ENCODE peak calls at places on chromosomes 7 and 10, in ten cellular contexts. One of them, this sample, is unnamed.

GRCh38 chr10:23070819-23071218 is 24.6 kb upstream of the MSRB2 start:
- DNase-seq in HepG2: no peak
- DNase-seq in right lobe of liver: no peak
- DNase-seq in endodermal cell: no peak
- DNase-seq in mammary epithelial cell: no peak
- DNase-seq in AG04450: no peak
- DNase-seq in tibial artery: no peak
- DNase-seq in left ventricle myocardium inferior: no peak
- DNase-seq in heart left ventricle: no peak
- DNase-seq in thoracic aorta: no peak
- DNase-seq in this sample: no peak

GRCh38 chr10:120854388-120854787 is 3.2 kb downstream of the WDR11 start:
- DNase-seq in left ventricle myocardium inferior: no peak
- DNase-seq in thoracic aorta: no peak
- DNase-seq in heart left ventricle: no peak
- DNase-seq in AG04450: no peak
- DNase-seq in mammary epithelial cell: no peak
- DNase-seq in right lobe of liver: no peak
- DNase-seq in endodermal cell: no peak
- DNase-seq in tibial artery: no peak
- DNase-seq in HepG2: no peak
- DNase-seq in this sample: no peak

GRCh38 chr7:22332481-22332880 is 24.5 kb downstream of the RAPGEF5 start:
- DNase-seq in endodermal cell: no peak
- DNase-seq in AG04450: no peak
- DNase-seq in right lobe of liver: no peak
- DNase-seq in heart left ventricle: no peak
- DNase-seq in thoracic aorta: no peak
- DNase-seq in mammary epithelial cell: no peak
- DNase-seq in tibial artery: no peak
- DNase-seq in left ventricle myocardium inferior: no peak
- DNase-seq in HepG2: no peak
- DNase-seq in this sample: no peak

GRCh38 chr7:87876759-87877234 is 504 bp downstream of the DBF4 start:
- DNase-seq in AG04450: peak; percentile 6
- DNase-seq in HepG2: peak; percentile 41
- DNase-seq in left ventricle myocardium inferior: peak; percentile 43
- DNase-seq in tibial artery: peak; percentile 57
- DNase-seq in mammary epithelial cell: peak; percentile 64
- DNase-seq in thoracic aorta: no peak
- DNase-seq in heart left ventricle: peak; percentile 46
- DNase-seq in right lobe of liver: peak; percentile 82
- DNase-seq in endodermal cell: peak; percentile 85
- DNase-seq in this sample: peak; percentile 70

GRCh38 chr7:50265968-50266694 is 38.4 kb upstream of the IKZF1 start:
- DNase-seq in endodermal cell: no peak
- DNase-seq in tibial artery: no peak
- DNase-seq in mammary epithelial cell: no peak
- DNase-seq in right lobe of liver: no peak
- DNase-seq in AG04450: no peak
- DNase-seq in HepG2: no peak
- DNase-seq in thoracic aorta: no peak
- DNase-seq in left ventricle myocardium inferior: no peak
- DNase-seq in heart left ventricle: no peak
- DNase-seq in this sample: no peak

GRCh38 chr10:73744690-73744994 is 470 bp downstream of the SEC24C start:
- DNase-seq in endodermal cell: no peak
- DNase-seq in thoracic aorta: peak; percentile 19
- DNase-seq in right lobe of liver: no peak
- DNase-seq in tibial artery: peak; percentile 63
- DNase-seq in mammary epithelial cell: peak; percentile 59
- DNase-seq in left ventricle myocardium inferior: no peak
- DNase-seq in heart left ventricle: no peak
- DNase-seq in AG04450: no peak
- DNase-seq in HepG2: peak; percentile 53
- DNase-seq in this sample: peak; percentile 70

GRCh38 chr7:128974241-128974934 is 36.7 kb downstream of the IRF5 start:
- DNase-seq in tibial artery: no peak
- DNase-seq in AG04450: no peak
- DNase-seq in left ventricle myocardium inferior: no peak
- DNase-seq in right lobe of liver: no peak
- DNase-seq in HepG2: no peak
- DNase-seq in heart left ventricle: no peak
- DNase-seq in endodermal cell: peak; percentile 47
- DNase-seq in thoracic aorta: no peak
- DNase-seq in mammary epithelial cell: no peak
- DNase-seq in this sample: peak; percentile 83

GRCh38 chr7:69534461-69535041 is 63.7 kb upstream of the AUTS2 start:
- DNase-seq in endodermal cell: peak; percentile 84
- DNase-seq in mammary epithelial cell: no peak
- DNase-seq in tibial artery: no peak
- DNase-seq in right lobe of liver: no peak
- DNase-seq in heart left ventricle: no peak
- DNase-seq in left ventricle myocardium inferior: no peak
- DNase-seq in HepG2: no peak
- DNase-seq in thoracic aorta: no peak
- DNase-seq in AG04450: no peak
- DNase-seq in this sample: no peak

GRCh38 chr7:133235212-133235883 is 17.5 kb upstream of the EXOC4 start:
- DNase-seq in left ventricle myocardium inferior: no peak
- DNase-seq in HepG2: no peak
- DNase-seq in heart left ventricle: no peak
- DNase-seq in tibial artery: no peak
- DNase-seq in thoracic aorta: no peak
- DNase-seq in endodermal cell: no peak
- DNase-seq in right lobe of liver: no peak
- DNase-seq in AG04450: no peak
- DNase-seq in mammary epithelial cell: peak; percentile 57
- DNase-seq in this sample: peak; percentile 73

GRCh38 chr7:66152538-66153191 is 38.0 kb downstream of the CRCP start:
- DNase-seq in endodermal cell: peak; percentile 79
- DNase-seq in mammary epithelial cell: no peak
- DNase-seq in left ventricle myocardium inferior: no peak
- DNase-seq in heart left ventricle: no peak
- DNase-seq in AG04450: no peak
- DNase-seq in thoracic aorta: no peak
- DNase-seq in tibial artery: no peak
- DNase-seq in right lobe of liver: no peak
- DNase-seq in HepG2: no peak
- DNase-seq in this sample: peak; percentile 52

GRCh38 chr7:150829426-150829825 is 22.9 kb upstream of the AOC1 start:
- DNase-seq in mammary epithelial cell: no peak
- DNase-seq in left ventricle myocardium inferior: no peak
- DNase-seq in thoracic aorta: no peak
- DNase-seq in right lobe of liver: no peak
- DNase-seq in HepG2: no peak
- DNase-seq in AG04450: no peak
- DNase-seq in tibial artery: no peak
- DNase-seq in endodermal cell: no peak
- DNase-seq in heart left ventricle: no peak
- DNase-seq in this sample: no peak

GRCh38 chr7:73918926-73919693 is 58.2 kb downstream of the TMEM270 start:
- DNase-seq in thoracic aorta: no peak
- DNase-seq in AG04450: no peak
- DNase-seq in mammary epithelial cell: no peak
- DNase-seq in endodermal cell: peak; percentile 86
- DNase-seq in heart left ventricle: no peak
- DNase-seq in tibial artery: no peak
- DNase-seq in right lobe of liver: no peak
- DNase-seq in left ventricle myocardium inferior: no peak
- DNase-seq in HepG2: no peak
- DNase-seq in this sample: peak; percentile 23

GRCh38 chr10:72133517-72133916 is 45.2 kb upstream of the SPOCK2 start:
- DNase-seq in heart left ventricle: no peak
- DNase-seq in thoracic aorta: no peak
- DNase-seq in left ventricle myocardium inferior: no peak
- DNase-seq in mammary epithelial cell: peak; percentile 32
- DNase-seq in right lobe of liver: no peak
- DNase-seq in endodermal cell: no peak
- DNase-seq in HepG2: peak; percentile 18
- DNase-seq in AG04450: peak; percentile 24
- DNase-seq in tibial artery: no peak
- DNase-seq in this sample: no peak
- H3K27ac ChIP-seq in heart left ventricle: no peak overlapping the region
- H3K27ac ChIP-seq in thoracic aorta: no peak overlapping the region
- H3K27ac ChIP-seq in left ventricle myocardium inferior: no peak overlapping the region
- H3K27ac ChIP-seq in mammary epithelial cell: no peak overlapping the region
- H3K27ac ChIP-seq in right lobe of liver: no peak overlapping the region
- H3K27ac ChIP-seq in endodermal cell: no peak overlapping the region
- H3K27ac ChIP-seq in HepG2: no peak overlapping the region
- H3K27ac ChIP-seq in AG04450: no peak overlapping the region
- H3K27ac ChIP-seq in tibial artery: no peak overlapping the region
- H3K27ac ChIP-seq in this sample: no peak overlapping the region

DNA sequence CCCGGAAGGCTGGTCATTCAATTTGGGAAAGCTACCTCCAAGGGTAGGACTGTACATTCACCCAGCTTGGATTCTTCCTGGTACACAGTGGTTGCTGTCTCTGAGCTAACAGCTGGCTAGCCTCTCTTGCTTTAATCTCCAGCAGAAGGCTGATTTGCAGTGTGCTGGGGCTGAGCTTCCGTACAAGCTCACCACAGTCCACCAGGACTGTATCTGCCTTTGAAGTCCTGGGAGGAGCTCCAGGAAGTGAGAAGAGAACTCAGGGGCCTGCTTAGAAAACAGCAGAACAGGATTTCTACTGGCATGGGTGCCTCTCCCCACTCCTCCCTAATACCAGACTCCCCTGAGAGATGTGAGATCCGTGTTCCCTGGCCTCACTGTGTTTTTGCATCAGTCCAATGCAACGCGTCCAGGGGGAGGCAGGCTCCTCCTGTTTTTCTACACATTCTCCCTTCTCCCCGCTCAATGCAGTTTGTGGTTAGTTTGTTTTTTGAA is 6.6 kb downstream of the AFAP1L2 start:
- DNase-seq in right lobe of liver: no peak
- DNase-seq in heart left ventricle: no peak
- DNase-seq in mammary epithelial cell: peak; percentile 83
- DNase-seq in left ventricle myocardium inferior: no peak
- DNase-seq in tibial artery: no peak
- DNase-seq in AG04450: no peak
- DNase-seq in thoracic aorta: no peak
- DNase-seq in HepG2: no peak
- DNase-seq in endodermal cell: no peak
- DNase-seq in this sample: no peak
- H3K4me3 ChIP-seq in right lobe of liver: no peak overlapping the region
- H3K4me3 ChIP-seq in heart left ventricle: peak overlapping the region; percentile 31
- H3K4me3 ChIP-seq in mammary epithelial cell: peak overlapping the region; percentile 5
- H3K4me3 ChIP-seq in left ventricle myocardium inferior: peak overlapping the region; percentile 36
- H3K4me3 ChIP-seq in tibial artery: peak overlapping the region; percentile 25
- H3K4me3 ChIP-seq in AG04450: no peak overlapping the region
- H3K4me3 ChIP-seq in thoracic aorta: peak overlapping the region; percentile 42
- H3K4me3 ChIP-seq in HepG2: no peak overlapping the region
- H3K4me3 ChIP-seq in endodermal cell: no peak overlapping the region
- H3K4me3 ChIP-seq in this sample: no peak overlapping the region

GRCh38 chr10:30438016-30438850 is 4.2 kb downstream of the MAP3K8 start:
- DNase-seq in tibial artery: no peak
- DNase-seq in endodermal cell: no peak
- DNase-seq in mammary epithelial cell: no peak
- DNase-seq in thoracic aorta: no peak
- DNase-seq in HepG2: peak; percentile 95
- DNase-seq in AG04450: no peak
- DNase-seq in left ventricle myocardium inferior: no peak
- DNase-seq in heart left ventricle: no peak
- DNase-seq in right lobe of liver: no peak
- DNase-seq in this sample: no peak
- H3K27ac ChIP-seq in tibial artery: peak overlapping the region; percentile 97
- H3K27ac ChIP-seq in endodermal cell: no peak overlapping the region
- H3K27ac ChIP-seq in mammary epithelial cell: no peak overlapping the region
- H3K27ac ChIP-seq in thoracic aorta: peak overlapping the region; percentile 99
- H3K27ac ChIP-seq in HepG2: peak overlapping the region; percentile 73
- H3K27ac ChIP-seq in AG04450: peak overlapping the region; percentile 33
- H3K27ac ChIP-seq in left ventricle myocardium inferior: peak overlapping the region; percentile 99
- H3K27ac ChIP-seq in heart left ventricle: no peak overlapping the region
- H3K27ac ChIP-seq in right lobe of liver: no peak overlapping the region
- H3K27ac ChIP-seq in this sample: peak overlapping the region; percentile 74

GRCh38 chr10:72254891-72255568 is 18.7 kb upstream of the DDIT4 start:
- DNase-seq in endodermal cell: peak; percentile 94
- DNase-seq in mammary epithelial cell: peak; percentile 75
- DNase-seq in HepG2: no peak
- DNase-seq in right lobe of liver: peak; percentile 93
- DNase-seq in thoracic aorta: peak; percentile 66
- DNase-seq in tibial artery: peak; percentile 96
- DNase-seq in left ventricle myocardium inferior: peak; percentile 94
- DNase-seq in heart left ventricle: peak; percentile 88
- DNase-seq in AG04450: no peak
- DNase-seq in this sample: peak; percentile 90
- H3K4me3 ChIP-seq in endodermal cell: peak overlapping the region; percentile 54
- H3K4me3 ChIP-seq in mammary epithelial cell: peak overlapping the region; percentile 8
- H3K4me3 ChIP-seq in HepG2: peak overlapping the region; percentile 72
- H3K4me3 ChIP-seq in right lobe of liver: no peak overlapping the region
- H3K4me3 ChIP-seq in thoracic aorta: peak overlapping the region; percentile 4
- H3K4me3 ChIP-seq in tibial artery: no peak overlapping the region
- H3K4me3 ChIP-seq in left ventricle myocardium inferior: peak overlapping the region; percentile 3
- H3K4me3 ChIP-seq in heart left ventricle: peak overlapping the region; percentile 7
- H3K4me3 ChIP-seq in AG04450: peak overlapping the region; percentile 10
- H3K4me3 ChIP-seq in this sample: no peak overlapping the region

GRCh38 chr7:130481898-130482297 is 10.0 kb upstream of the MEST start:
- DNase-seq in AG04450: no peak
- DNase-seq in tibial artery: no peak
- DNase-seq in endodermal cell: peak; percentile 42
- DNase-seq in HepG2: no peak
- DNase-seq in right lobe of liver: no peak
- DNase-seq in left ventricle myocardium inferior: no peak
- DNase-seq in heart left ventricle: no peak
- DNase-seq in mammary epithelial cell: no peak
- DNase-seq in thoracic aorta: no peak
- DNase-seq in this sample: no peak
- H3K27ac ChIP-seq in AG04450: no peak overlapping the region
- H3K27ac ChIP-seq in tibial artery: no peak overlapping the region
- H3K27ac ChIP-seq in endodermal cell: no peak overlapping the region
- H3K27ac ChIP-seq in HepG2: no peak overlapping the region
- H3K27ac ChIP-seq in right lobe of liver: no peak overlapping the region
- H3K27ac ChIP-seq in left ventricle myocardium inferior: no peak overlapping the region
- H3K27ac ChIP-seq in heart left ventricle: no peak overlapping the region
- H3K27ac ChIP-seq in mammary epithelial cell: no peak overlapping the region
- H3K27ac ChIP-seq in thoracic aorta: no peak overlapping the region
- H3K27ac ChIP-seq in this sample: no peak overlapping the region